ENCODE peak calls at places on chromosomes 4 and X, in eight cellular contexts. P is activated gamma-delta T cell treated with Interleukin-2 at 50 U/mL for 16 hours; X is NCI-H510A; B is MG63; L is CD4-positive, alpha-beta T cell; H is cardiac fibroblast; D is GM12891; I is iris pigment epithelial cell. R is an unnamed sample.
A peak's percentile ranks its signal among the peaks of the same experiment; 100 is the strongest.

GRCh38 chr4:140260227-140260626 is 106.2 kb upstream of the MAML3 start:
- DNase-seq in P (no peak), H (peak; percentile 89), X (no peak), D (no peak), I (peak; percentile 94), L (no peak), B (no peak), R (no peak)

GRCh38 chr4:100189820-100190642 is at the start of gene DDIT4L:
- DNase-seq in L (no peak), P (peak; percentile 13), X (no peak), D (no peak), H (peak; percentile 33), I (peak; percentile 34), B (peak; percentile 38), R (peak; percentile 11)

GRCh38 chr4:152935661-152936445 is at the start of gene FHDC1:
- DNase-seq in P (no peak), B (peak; percentile 4), D (peak; percentile 44), X (peak; percentile 72), H (no peak), L (no peak), I (peak; percentile 11), R (peak; percentile 85)

GRCh38 chr4:114698256-114698655 is 99.6 kb downstream of the UGT8 start:
- DNase-seq in H (no peak), B (no peak), X (no peak), P (no peak), L (no peak), D (no peak), I (no peak), R (no peak)

GRCh38 chr4:100582146-100582545 is 64.3 kb upstream of the EMCN start:
- DNase-seq in L (no peak), P (no peak), H (no peak), X (no peak), B (no peak), I (no peak), D (no peak), R (no peak)

GRCh38 chrX:78555401-78555980 is 103.6 kb downstream of the RTL3 start:
- DNase-seq in I (peak; percentile 1), P (no peak), D (no peak), L (no peak), H (peak; percentile 9), X (no peak), B (no peak), R (no peak)

GRCh38 chr4:189940178-189941004 is at the start of gene FRG1:
- DNase-seq in L (peak; percentile 96), P (peak; percentile 96), D (peak; percentile 75), I (peak; percentile 96), H (peak; percentile 95), B (peak; percentile 92), X (no peak), R (peak; percentile 91)

GRCh38 chr4:152348670-152349069 is 187.2 kb downstream of the FBXW7 start:
- DNase-seq in H (peak; percentile 17), X (no peak), L (no peak), D (no peak), B (no peak), I (no peak), P (no peak), R (no peak)

GRCh38 chrX:136250191-136251041 is 784 bp downstream of the MAP7D3 start:
- DNase-seq in I (peak; percentile 40), L (peak; percentile 0), B (peak; percentile 20), D (no peak), H (peak; percentile 37), X (no peak), P (peak; percentile 6), R (no peak)

GRCh38 chr4:70651864-70652506 is 14.3 kb downstream of the JCHAIN start:
- DNase-seq in I (peak; percentile 29), D (no peak), L (no peak), X (no peak), B (no peak), P (no peak), H (peak; percentile 63), R (no peak)

GRCh38 chrX:40171513-40172168 is 73.9 kb upstream of the BCOR start:
- DNase-seq in L (no peak), I (peak; percentile 55), P (peak; percentile 32), X (no peak), B (no peak), H (peak; percentile 53), D (no peak), R (no peak)

GRCh38 chr4:111494971-111495370 is 650.3 kb upstream of the FAM241A start:
- DNase-seq in L (no peak), X (no peak), H (peak; percentile 29), B (no peak), I (peak; percentile 41), D (no peak), P (no peak), R (no peak)

GRCh38 chrX:13688384-13688771 is 550 bp upstream of the RAB9A start:
- DNase-seq in H (no peak), P (no peak), D (no peak), L (no peak), I (no peak), B (no peak), X (no peak), R (no peak)

GRCh38 chrX:137575596-137576255 is 9.8 kb downstream of the ZIC3 start:
- DNase-seq in B (no peak), D (no peak), P (no peak), X (no peak), H (no peak), L (no peak), I (no peak), R (no peak)

GRCh38 chr4:40552536-40552935 is 77.1 kb downstream of the RBM47 start:
- DNase-seq in X (no peak), P (no peak), H (no peak), L (no peak), D (no peak), I (peak; percentile 7), B (peak; percentile 56), R (peak; percentile 45)

GRCh38 chrX:94454606-94455005 is 780.6 kb downstream of the FAM133A start:
- DNase-seq in D (no peak), X (no peak), B (no peak), L (no peak), P (no peak), H (no peak), I (no peak), R (no peak)

GRCh38 chr4:172153694-172154093 is 340.5 kb downstream of the GALNTL6 start:
- DNase-seq in X (no peak), P (no peak), L (no peak), B (no peak), H (no peak), D (no peak), I (no peak), R (no peak)

GRCh38 chr4:61583696-61584095 is 383.6 kb downstream of the ADGRL3 start:
- DNase-seq in I (peak; percentile 5), L (no peak), B (no peak), H (peak; percentile 67), P (no peak), D (no peak), X (no peak), R (no peak)